ENCODE peak calls at places on chromosomes 11 and 22, in eight cellular contexts. M, O, P, J, Z, R, Y and B are unnamed samples. For H3K27me3, the result is how much of the 10 kb centered on the place peaks cover.

GRCh38 chr11:58024601-58025091 is 965 bp downstream of the OR9Q1 start:
- DNase-seq in M (no peak), O (peak), P (no peak), J (peak), Z (peak), R (peak), Y (peak), B (no peak)

GRCh38 chr11:14614223-14614622 is 29.4 kb upstream of the PDE3B start:
- DNase-seq in M (no peak), O (no peak), P (no peak), J (no peak), Z (no peak), R (no peak), Y (no peak), B (no peak)

GRCh38 chr11:1047576-1048156 is 11.1 kb upstream of the MUC6 start:
- DNase-seq in M (no peak), O (no peak), P (peak), J (no peak), Z (no peak), R (no peak), Y (peak), B (no peak)

GRCh38 chr11:47172740-47173139 is 3.9 kb downstream of the ARFGAP2 start:
- DNase-seq in M (no peak), O (no peak), P (no peak), J (no peak), Z (no peak), R (no peak), Y (no peak), B (no peak)

GRCh38 chr11:69943066-69943465 is 123.8 kb upstream of the FGF3 start:
- DNase-seq in M (no peak), O (no peak), P (no peak), J (no peak), Z (no peak), R (no peak), Y (peak), B (no peak)

GRCh38 chr11:126061707-126062678 is 673 bp downstream of the CDON start:
- DNase-seq in M (peak), O (peak), P (peak), J (peak), Z (peak), R (no peak), Y (peak), B (no peak)

GRCh38 chr11:74388678-74389327 is 9.4 kb downstream of the PGM2L1 start:
- DNase-seq in M (peak), O (peak), P (peak), J (peak), Z (no peak), R (peak), Y (peak), B (no peak)

GRCh38 chr11:57502870-57503269 is 12.6 kb downstream of the SLC43A1 start:
- DNase-seq in M (no peak), O (no peak), P (no peak), J (no peak), Z (no peak), R (no peak), Y (no peak), B (no peak)

GRCh38 chr11:75428301-75428724 is 4.7 kb downstream of the KLHL35 start:
- DNase-seq in M (peak), O (peak), P (peak), J (peak), Z (peak), R (peak), Y (peak), B (no peak)

GRCh38 chr11:104163100-104164027 is 583 bp downstream of the PDGFD start:
- DNase-seq in M (peak), O (peak), P (peak), J (peak), Z (peak), R (no peak), Y (no peak), B (no peak)

GRCh38 chr11:122108192-122108799 is 7.7 kb downstream of the BLID start:
- DNase-seq in M (no peak), O (no peak), P (no peak), J (peak), Z (no peak), R (peak), Y (peak), B (no peak)

GRCh38 chr11:58622344-58622743 is at the start of gene CNTF:
- DNase-seq in M (no peak), O (no peak), P (no peak), J (no peak), Z (no peak), R (no peak), Y (no peak), B (no peak)

GRCh38 chr11:73308003-73308962 is at the start of gene ARHGEF17:
- DNase-seq in M (no peak), O (peak), P (peak), J (peak), Z (peak), R (peak), Y (peak), B (no peak)

GRCh38 chr11:114821626-114822025 is 143.3 kb downstream of the NXPE2 start:
- DNase-seq in M (peak), O (no peak), P (no peak), J (no peak), Z (no peak), R (no peak), Y (no peak), B (no peak)

GRCh38 chr22:46638601-46639431 is 18.6 kb downstream of the GRAMD4 start:
- DNase-seq in M (no peak), O (no peak), P (no peak), J (no peak), Z (no peak), R (no peak), Y (peak), B (no peak)

GRCh38 chr11:15114501-15115475 is at the start of gene INSC:
- DNase-seq in M (no peak), O (no peak), P (no peak), J (peak), Z (no peak), R (no peak), Y (peak), B (no peak)

GRCh38 chr22:31829505-31829904 is 75.7 kb downstream of the DEPDC5 start:
- DNase-seq in M (no peak), O (no peak), P (peak), J (no peak), Z (peak), R (no peak), Y (no peak), B (peak)

GRCh38 chr11:129613076-129613475 is 202.6 kb upstream of the TMEM45B start:
- DNase-seq in M (no peak), O (no peak), P (no peak), J (no peak), Z (no peak), R (no peak), Y (no peak), B (no peak)

GRCh38 chr11:105367129-105367528 is 227.6 kb upstream of the CARD18 start:
- DNase-seq in M (no peak), O (no peak), P (no peak), J (no peak), Z (no peak), R (no peak), Y (no peak), B (no peak)

GRCh38 chr11:126646701-126647209 is 291.3 kb downstream of the ST3GAL4 start:
- DNase-seq in M (no peak), O (no peak), P (no peak), J (no peak), Z (no peak), R (no peak), Y (no peak), B (peak)

GRCh38 chr11:103898065-103898464 is 138.4 kb upstream of the DDI1 start:
- DNase-seq in M (no peak), O (no peak), P (no peak), J (no peak), Z (no peak), R (no peak), Y (no peak), B (no peak)

GRCh38 chr11:130719516-130719915 is 196.8 kb downstream of the SNX19 start:
- DNase-seq in M (no peak), O (no peak), P (no peak), J (no peak), Z (no peak), R (no peak), Y (no peak), B (peak)

GRCh38 chr11:14981507-14981906 is 9.4 kb upstream of the CALCA start:
- DNase-seq in M (no peak), O (no peak), P (no peak), J (no peak), Z (no peak), R (no peak), Y (peak), B (no peak)

GRCh38 chr22:19576460-19577421 is 52.5 kb upstream of the CLDN5 start:
- DNase-seq in M (no peak), O (peak), P (no peak), J (no peak), Z (no peak), R (no peak), Y (no peak), B (no peak)

GRCh38 chr11:32094931-32095330 is 4.1 kb downstream of the RCN1 start:
- DNase-seq in M (no peak), O (no peak), P (no peak), J (no peak), Z (peak), R (no peak), Y (no peak), B (no peak)

GRCh38 chr22:19851291-19852176 is 3.1 kb downstream of the GNB1L start:
- DNase-seq in M (no peak), O (no peak), P (no peak), J (no peak), Z (no peak), R (no peak), Y (no peak), B (no peak)

GRCh38 chr11:130414107-130415088 is 14.0 kb downstream of the ADAMTS8 start:
- DNase-seq in M (no peak), O (no peak), P (no peak), J (no peak), Z (no peak), R (no peak), Y (no peak), B (no peak)

GRCh38 chr22:27726726-27727449 is 74.7 kb downstream of the MN1 start:
- DNase-seq in M (no peak), O (peak), P (peak), J (no peak), Z (peak), R (no peak), Y (peak), B (peak)

GRCh38 chr22:36079041-36079440 is 50.4 kb upstream of the RBFOX2 start:
- DNase-seq in M (no peak), O (no peak), P (no peak), J (no peak), Z (no peak), R (no peak), Y (no peak), B (no peak)

GRCh38 chr22:45997775-45998637 is 21.0 kb upstream of the WNT7B start:
- DNase-seq in M (no peak), O (no peak), P (no peak), J (no peak), Z (peak), R (no peak), Y (no peak), B (no peak)

GRCh38 chr22:40156001-40156516 is 21.7 kb upstream of the TNRC6B start:
- DNase-seq in M (no peak), O (no peak), P (peak), J (peak), Z (peak), R (no peak), Y (peak), B (no peak)

GRCh38 chr11:64445651-64446050 is 86.7 kb downstream of the RPS6KA4 start:
- DNase-seq in M (no peak), O (no peak), P (no peak), J (no peak), Z (no peak), R (no peak), Y (no peak), B (no peak)

GRCh38 chr11:35317253-35317652 is 102.1 kb downstream of the SLC1A2 start:
- DNase-seq in M (no peak), O (no peak), P (no peak), J (no peak), Z (no peak), R (no peak), Y (no peak), B (no peak)

GRCh38 chr11:35316161-35316560 is 103.2 kb downstream of the SLC1A2 start:
- DNase-seq in M (no peak), O (no peak), P (no peak), J (no peak), Z (no peak), R (no peak), Y (no peak), B (no peak)

GRCh38 chr11:35318309-35318708 is 101.0 kb downstream of the SLC1A2 start:
- DNase-seq in M (no peak), O (no peak), P (no peak), J (no peak), Z (no peak), R (no peak), Y (no peak), B (no peak)

GRCh38 chr11:35308157-35308556 is 111.2 kb downstream of the SLC1A2 start:
- DNase-seq in M (no peak), O (no peak), P (no peak), J (no peak), Z (no peak), R (no peak), Y (no peak), B (no peak)

DNA sequence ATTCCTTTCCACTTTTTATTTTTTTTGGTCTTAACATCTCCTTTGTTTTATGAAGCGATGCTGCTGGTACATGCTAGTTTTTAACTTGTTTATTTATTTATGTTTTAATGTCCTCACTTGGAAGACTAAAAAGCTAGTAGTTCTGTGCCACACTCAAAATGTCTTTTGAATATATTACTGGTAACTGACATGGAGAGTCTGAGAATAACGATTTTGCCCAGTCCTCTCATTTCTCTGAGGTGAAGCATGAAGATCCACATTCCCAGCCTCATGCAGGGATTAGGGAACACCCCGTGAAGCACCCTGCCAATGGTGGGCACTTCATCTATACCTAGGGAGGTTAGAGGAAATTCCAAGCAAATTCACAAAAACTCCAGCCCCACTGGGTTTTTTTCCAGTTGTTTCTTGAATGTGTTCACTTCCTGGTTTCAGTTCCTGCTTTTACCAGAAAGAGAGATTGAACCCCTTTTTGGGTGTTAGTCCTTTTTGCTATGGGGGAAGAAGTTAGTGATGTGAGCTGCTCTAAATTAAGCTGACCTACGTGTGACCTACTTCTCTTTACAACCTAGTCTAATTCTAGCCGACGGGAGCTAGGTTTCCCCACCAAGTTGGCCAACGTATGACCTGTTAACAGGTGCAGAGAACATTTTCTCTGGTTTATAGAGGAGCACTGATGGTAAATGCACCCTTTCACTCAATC is 106.1 kb downstream of the SLC1A2 start:
- DNase-seq in M (no peak), O (no peak), P (no peak), J (peak), Z (no peak), R (no peak), Y (no peak), B (no peak)
- TF ChIP-seq CTCF in M (no peak), O (no peak), P (no peak), J (no peak), Z (no peak), R (no peak), Y (no peak), B (no peak)

GRCh38 chr22:22376352-22376706 is 131.7 kb downstream of the VPREB1 start:
- DNase-seq in M (no peak), O (no peak), P (no peak), J (no peak), Z (no peak), R (no peak), Y (no peak), B (no peak)

GRCh38 chr22:22377335-22377734 is 131.2 kb downstream of the ZNF280B start:
- DNase-seq in M (no peak), O (no peak), P (no peak), J (no peak), Z (no peak), R (no peak), Y (no peak), B (no peak)

GRCh38 chr22:22378446-22379415 is 129.8 kb downstream of the ZNF280B start:
- DNase-seq in M (no peak), O (no peak), P (no peak), J (no peak), Z (no peak), R (no peak), Y (no peak), B (no peak)

GRCh38 chr22:22384267-22384666 is 124.3 kb downstream of the ZNF280B start:
- DNase-seq in M (no peak), O (no peak), P (no peak), J (no peak), Z (no peak), R (no peak), Y (no peak), B (no peak)

GRCh38 chr22:22380098-22381030 is 128.2 kb downstream of the ZNF280B start:
- DNase-seq in M (no peak), O (no peak), P (no peak), J (no peak), Z (no peak), R (no peak), Y (no peak), B (no peak)
- H3K27me3 ChIP-seq in M (under half), O (under half), P (under half), J (under half), Z (under half), R (under half), Y (under half), B (under half)

DNA sequence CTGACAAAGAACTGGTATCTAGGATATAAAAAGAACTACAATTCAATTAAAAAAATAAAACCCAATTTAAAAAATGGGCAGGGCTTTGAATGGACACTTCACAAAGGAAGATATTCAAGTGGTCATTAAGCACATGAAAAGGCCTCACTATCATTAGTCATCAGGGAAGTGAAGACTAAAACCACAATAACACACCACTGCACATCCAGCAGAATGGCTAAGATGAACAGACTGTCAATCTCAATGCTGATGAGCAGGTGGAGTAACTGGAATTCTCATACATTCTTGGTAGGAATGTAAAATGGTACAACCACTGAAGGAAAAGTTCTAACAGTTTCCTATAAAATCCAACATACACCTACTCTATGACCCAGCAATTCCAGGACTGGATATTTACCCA is 8.9 kb downstream of the HPS4 start:
- DNase-seq in M (no peak), O (no peak), P (no peak), J (no peak), Z (no peak), R (no peak), Y (no peak), B (no peak)
- TF ChIP-seq CTCF in M (no peak), O (no peak), P (no peak), J (no peak), Z (no peak), R (no peak), Y (no peak), B (no peak)

DNA sequence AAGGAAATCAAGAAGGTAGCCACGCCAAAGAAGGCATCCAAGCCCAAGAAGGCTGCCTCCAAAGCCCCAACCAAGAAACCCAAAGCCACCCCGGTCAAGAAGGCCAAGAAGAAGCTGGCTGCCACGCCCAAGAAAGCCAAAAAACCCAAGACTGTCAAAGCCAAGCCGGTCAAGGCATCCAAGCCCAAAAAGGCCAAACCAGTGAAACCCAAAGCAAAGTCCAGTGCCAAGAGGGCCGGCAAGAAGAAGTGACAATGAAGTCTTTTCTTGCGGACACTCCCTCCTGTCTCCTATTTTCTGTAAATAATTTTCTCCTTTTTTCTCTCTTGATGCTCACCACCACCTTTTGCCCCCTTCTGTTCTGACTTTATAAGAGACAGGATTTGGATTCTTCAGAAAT is 1.9 kb upstream of the GCAT start:
- DNase-seq in M (no peak), O (no peak), P (no peak), J (no peak), Z (no peak), R (no peak), Y (no peak), B (no peak)
- H3K27me3 ChIP-seq in M (under half), O (under half), P (under half), J (under half), Z (under half), R (under half), Y (under half), B (under half)

DNA sequence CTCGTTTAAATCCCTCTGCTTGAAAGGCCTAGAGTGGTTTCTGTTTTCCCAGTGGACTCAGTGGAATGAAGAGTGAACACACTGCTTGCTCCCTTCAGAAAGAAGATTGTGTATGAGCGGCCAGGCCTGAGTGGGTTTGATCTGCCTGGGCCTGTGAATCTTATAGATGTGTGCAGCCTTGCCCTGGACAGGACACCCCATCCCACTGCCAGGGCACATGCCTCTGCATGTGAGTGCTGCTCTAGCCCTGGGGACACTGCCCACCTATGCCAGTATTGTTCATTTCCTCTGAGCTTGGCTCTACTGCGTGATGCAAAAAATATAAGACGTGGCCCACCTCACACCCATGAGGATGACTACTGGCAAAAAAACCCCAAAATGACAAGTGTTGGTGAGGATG is 27.2 kb upstream of the NECTIN1 start:
- DNase-seq in M (no peak), O (no peak), P (no peak), J (no peak), Z (no peak), R (no peak), Y (no peak), B (no peak)
- TF ChIP-seq CTCF in M (no peak), O (no peak), P (no peak), J (no peak), Z (no peak), R (no peak), Y (no peak), B (no peak)

GRCh38 chr11:43578346-43579170 is 102.0 kb upstream of the HSD17B12 start:
- DNase-seq in M (no peak), O (no peak), P (no peak), J (no peak), Z (no peak), R (no peak), Y (no peak), B (no peak)

GRCh38 chr11:43579171-43579918 is 101.2 kb upstream of the HSD17B12 start:
- DNase-seq in M (no peak), O (no peak), P (no peak), J (peak), Z (no peak), R (no peak), Y (no peak), B (no peak)

GRCh38 chr11:43581370-43582023 is 99.0 kb upstream of the HSD17B12 start:
- DNase-seq in M (no peak), O (no peak), P (no peak), J (no peak), Z (no peak), R (no peak), Y (no peak), B (no peak)

GRCh38 chr11:43580735-43581369 is 99.7 kb upstream of the HSD17B12 start:
- DNase-seq in M (no peak), O (no peak), P (no peak), J (peak), Z (no peak), R (no peak), Y (no peak), B (no peak)

GRCh38 chr11:43579919-43580276 is 100.6 kb upstream of the HSD17B12 start:
- DNase-seq in M (no peak), O (no peak), P (no peak), J (no peak), Z (no peak), R (no peak), Y (no peak), B (no peak)
- H3K27me3 ChIP-seq in M (half or more), O (under half), P (under half), J (half or more), Z (half or more), R (under half), Y (half or more), B (half or more)